ENCODE peak calls at places on chromosome 12, in eight cellular contexts. O, L, Z, M, X, U, I and C are unnamed samples.

GRCh38 chr12:126837697-126838096 is 1429.3 kb upstream of the TMEM132C start:
- DNase-seq in O (no peak), U (no peak), M (no peak), L (no peak), Z (no peak), X (no peak), I (no peak), C (no peak)

GRCh38 chr12:131990066-131990979 is 40.6 kb downstream of the EP400 start:
- DNase-seq in O (no peak), M (no peak), X (no peak), U (no peak), I (no peak), L (no peak), Z (no peak), C (no peak)

GRCh38 chr12:52561880-52562449 is 9.0 kb upstream of the KRT71 start:
- DNase-seq in O (peak), M (no peak), Z (no peak), U (no peak), X (no peak), L (peak), I (no peak), C (no peak)

GRCh38 chr12:12191008-12191407 is 75.8 kb downstream of the LRP6 start:
- DNase-seq in M (no peak), L (no peak), I (no peak), O (no peak), X (no peak), Z (no peak), U (no peak), C (no peak)

GRCh38 chr12:100234166-100234565 is 32.7 kb downstream of the DEPDC4 start:
- DNase-seq in U (no peak), X (no peak), Z (peak), O (peak), M (no peak), L (no peak), I (no peak), C (peak)

GRCh38 chr12:47235258-47236040 is 155.7 kb upstream of the AMIGO2 start:
- DNase-seq in I (no peak), U (no peak), Z (no peak), L (no peak), M (no peak), O (no peak), X (no peak), C (no peak)

GRCh38 chr12:121579190-121579791 is 1.5 kb downstream of the KDM2B start:
- DNase-seq in U (peak), M (peak), X (peak), L (peak), I (peak), Z (peak), O (peak), C (no peak)

GRCh38 chr12:124704619-124705018 is 137.2 kb upstream of the NCOR2 start:
- DNase-seq in I (no peak), L (no peak), O (no peak), U (no peak), M (no peak), X (no peak), Z (no peak), C (no peak)

GRCh38 chr12:54032627-54033100 is at the start of gene HOXC5:
- DNase-seq in O (peak), X (peak), L (peak), U (peak), Z (peak), M (no peak), I (no peak), C (peak)

GRCh38 chr12:49741882-49742620 is 694 bp downstream of the TMBIM6 start:
- DNase-seq in Z (peak), O (peak), I (peak), U (peak), L (peak), X (peak), M (peak), C (peak)

GRCh38 chr12:55194382-55194781 is 26.4 kb upstream of the OR10A7 start:
- DNase-seq in I (no peak), X (no peak), M (no peak), L (no peak), O (no peak), U (no peak), Z (no peak), C (no peak)

GRCh38 chr12:46702581-46703344 is 123.0 kb downstream of the SLC38A4 start:
- DNase-seq in U (no peak), L (no peak), X (no peak), M (no peak), Z (no peak), I (no peak), O (peak), C (peak)